ENCODE peak calls at places on chromosomes 6 and 20, in eight cellular contexts. S, J, M, N, P, O, V and G are unnamed samples.

GRCh38 chr20:63441136-63441776 is 31.2 kb downstream of the KCNQ2 start:
- DNase-seq in J (no peak), S (no peak), V (no peak), P (no peak), N (no peak), O (no peak), M (no peak), G (no peak)

GRCh38 chr6:155125916-155126315 is 130.8 kb downstream of the TIAM2 start:
- DNase-seq in S (no peak), P (no peak), M (no peak), V (no peak), O (no peak), N (no peak), J (no peak), G (no peak)

GRCh38 chr6:6885521-6886088 is 222.2 kb upstream of the RREB1 start:
- DNase-seq in N (no peak), J (peak; percentile 61), V (no peak), O (peak; percentile 61), M (no peak), S (no peak), P (no peak), G (no peak)

GRCh38 chr20:54323227-54323734 is 115.4 kb downstream of the PFDN4 start:
- DNase-seq in P (no peak), V (no peak), O (no peak), S (no peak), J (no peak), M (no peak), N (no peak), G (no peak)

GRCh38 chr6:12367412-12367811 is 77.3 kb downstream of the EDN1 start:
- DNase-seq in V (no peak), M (no peak), O (no peak), N (no peak), S (no peak), P (no peak), J (no peak), G (no peak)

GRCh38 chr6:109197061-109197460 is 101.8 kb downstream of the CEP57L1 start:
- DNase-seq in N (no peak), O (no peak), M (no peak), J (no peak), V (no peak), P (no peak), S (no peak), G (no peak)

GRCh38 chr20:56268536-56268935 is 20.0 kb downstream of the MC3R start:
- DNase-seq in N (no peak), M (no peak), V (no peak), O (no peak), P (no peak), J (no peak), S (no peak), G (no peak)

GRCh38 chr6:91043751-91044150 is 456.9 kb upstream of the MAP3K7 start:
- DNase-seq in V (no peak), P (no peak), M (no peak), J (no peak), O (no peak), S (no peak), N (no peak), G (no peak)

GRCh38 chr6:24743944-24744335 is 25.0 kb upstream of the C6orf62 start:
- DNase-seq in O (no peak), J (no peak), M (no peak), P (no peak), V (no peak), S (no peak), N (no peak), G (no peak)

GRCh38 chr6:36938536-36938935 is 16.0 kb upstream of the PI16 start:
- DNase-seq in M (no peak), S (no peak), P (no peak), V (no peak), J (peak; percentile 17), N (no peak), O (no peak), G (no peak)

GRCh38 chr6:23454090-23454998 is 671.7 kb upstream of the NRSN1 start:
- DNase-seq in N (no peak), M (no peak), J (no peak), P (no peak), V (no peak), S (no peak), O (no peak), G (no peak)

GRCh38 chr6:168494726-168495125 is 53.7 kb downstream of the SMOC2 start:
- DNase-seq in O (no peak), V (no peak), N (no peak), M (no peak), S (no peak), J (no peak), P (no peak), G (no peak)

GRCh38 chr6:160315310-160315709 is 32.9 kb upstream of the SLC22A3 start:
- DNase-seq in S (no peak), M (no peak), O (no peak), J (no peak), N (no peak), P (no peak), V (no peak), G (no peak)

GRCh38 chr6:52074155-52074554 is 13.3 kb downstream of the PKHD1 start:
- DNase-seq in J (no peak), O (no peak), V (no peak), N (no peak), M (no peak), S (no peak), P (no peak), G (no peak)

GRCh38 chr6:31775633-31776263 is 1.4 kb downstream of the VWA7 start:
- DNase-seq in P (no peak), J (no peak), V (no peak), S (no peak), N (no peak), O (no peak), M (no peak), G (no peak)

GRCh38 chr6:22921831-22922230 is 352.5 kb downstream of the HDGFL1 start:
- DNase-seq in M (no peak), S (no peak), N (no peak), P (no peak), O (no peak), J (no peak), V (no peak), G (no peak)

GRCh38 chr6:77707603-77708002 is 54.8 kb downstream of the MEI4 start:
- DNase-seq in S (no peak), N (no peak), J (no peak), V (no peak), M (no peak), O (no peak), P (no peak), G (no peak)
- TF ChIP-seq CTCF in S (no peak), N (no peak), J (no peak), V (no peak), M (no peak), O (no peak), P (no peak), G (no peak)

GRCh38 chr6:124798942-124799496 is 163.2 kb upstream of the RNF217 start:
- DNase-seq in V (no peak), M (no peak), S (no peak), J (no peak), N (no peak), P (no peak), O (no peak), G (no peak)
- TF ChIP-seq CTCF in V (peak; percentile 30), M (no peak), S (peak; percentile 47), J (no peak), N (no peak), P (no peak), O (no peak), G (peak; percentile 54)

GRCh38 chr6:110471966-110472365 is 4.4 kb downstream of the SLC22A16 start:
- DNase-seq in J (no peak), S (no peak), V (no peak), P (no peak), O (no peak), M (no peak), N (no peak), G (no peak)

GRCh38 chr6:110474500-110474899 is 1.9 kb downstream of the SLC22A16 start:
- DNase-seq in O (no peak), V (no peak), P (no peak), S (no peak), N (no peak), J (no peak), M (no peak), G (no peak)

GRCh38 chr6:110472739-110473138 is 3.7 kb downstream of the SLC22A16 start:
- DNase-seq in O (no peak), V (no peak), M (no peak), S (no peak), N (no peak), P (no peak), J (no peak), G (no peak)

GRCh38 chr6:110462884-110463481 is 13.4 kb downstream of the SLC22A16 start:
- DNase-seq in S (no peak), N (no peak), M (no peak), P (no peak), O (no peak), J (no peak), V (no peak), G (no peak)

DNA sequence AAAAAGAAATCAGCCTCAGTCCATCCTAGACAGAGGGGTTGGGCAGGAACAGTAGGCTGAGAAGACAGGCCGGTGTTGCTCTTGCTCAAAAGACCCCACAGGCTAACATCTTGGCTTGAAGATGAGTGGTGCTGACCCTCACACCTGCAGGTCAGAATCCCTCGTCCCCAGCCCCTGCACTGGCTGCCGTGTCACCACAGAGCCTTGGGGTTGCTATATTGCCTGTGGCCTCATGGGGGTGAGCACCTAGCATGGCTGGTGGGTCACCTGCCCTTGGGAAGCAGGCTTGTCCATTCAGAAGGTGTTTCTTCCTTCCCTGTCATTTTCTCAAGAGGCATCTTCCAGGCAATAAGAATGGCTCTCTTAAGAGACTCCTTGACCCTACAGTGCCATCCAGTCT is 7.7 kb downstream of the SLC22A16 start:
- DNase-seq in P (no peak), J (no peak), O (no peak), S (no peak), M (no peak), V (no peak), N (no peak), G (no peak)
- TF ChIP-seq CTCF in P (no peak), J (no peak), O (no peak), S (no peak), M (no peak), V (no peak), N (no peak), G (no peak)

DNA sequence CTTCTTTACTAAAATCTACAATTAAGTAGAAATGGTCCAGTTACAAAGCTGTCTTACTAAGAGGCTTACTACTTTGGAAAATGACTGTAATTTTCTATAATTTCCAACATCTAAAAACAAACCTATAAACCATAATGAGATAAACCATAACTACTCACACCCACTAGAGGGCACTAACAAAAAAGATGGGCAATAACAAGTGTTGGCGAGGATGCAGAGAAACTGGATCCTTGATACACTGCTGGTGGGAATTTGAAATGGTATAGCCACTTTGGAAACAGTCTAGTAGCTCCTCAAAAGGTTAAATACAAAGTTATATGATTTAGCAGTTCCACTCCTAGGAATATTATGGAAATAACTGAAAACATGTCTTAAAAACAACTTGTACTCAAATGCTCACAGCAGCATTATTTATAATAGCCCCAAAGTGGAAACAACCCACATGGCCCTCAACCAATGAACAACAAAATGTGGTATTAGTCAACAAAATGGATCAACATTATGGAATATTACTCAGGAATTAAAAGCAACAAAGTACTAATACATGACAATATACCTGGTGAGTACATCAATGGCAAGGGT is 50.6 kb downstream of the GJA10 start:
- DNase-seq in J (no peak), O (no peak), N (no peak), M (no peak), S (no peak), P (no peak), V (peak; percentile 10), G (no peak)
- TF ChIP-seq CTCF in J (peak; percentile 26), O (peak; percentile 11), N (no peak), M (no peak), S (peak; percentile 61), P (no peak), V (peak; percentile 81), G (peak; percentile 45)

GRCh38 chr20:46544576-46544975 is 5.9 kb downstream of the OCSTAMP start:
- DNase-seq in O (no peak), V (no peak), M (no peak), N (no peak), S (no peak), P (no peak), J (no peak), G (no peak)
- TF ChIP-seq CTCF in O (no peak), V (no peak), M (no peak), N (no peak), S (no peak), P (no peak), J (no peak), G (peak; percentile 30)